ENCODE peak calls at places on chromosomes 11 and 22, in ten cellular contexts. One of them, this sample, is unnamed.

GRCh38 chr11:104526006-104526405 is 362.1 kb upstream of the PDGFD start:
- DNase-seq in midbrain: no peak
- DNase-seq in NCI-H460: no peak
- DNase-seq in SW480: no peak
- DNase-seq in activated effector memory CD4-positive, alpha-beta T cell treated with anti-CD3 and anti-CD28 coated beads, Interleukin-2, amount 50 U/mL, for 16 hours: no peak
- DNase-seq in CD4-positive, CD25-positive, alpha-beta regulatory T cell: no peak
- DNase-seq in H9: no peak
- DNase-seq in activated CD8-positive, alpha-beta memory T cell treated with anti-CD3 and anti-CD28 coated beads, Interleukin-2, amount 50 U/mL, for 4 hours: no peak
- DNase-seq in mucosa of descending colon: no peak
- DNase-seq in substantia nigra: no peak
- DNase-seq in this sample: no peak

GRCh38 chr11:17739945-17740338 is 5.4 kb downstream of the KCNC1 start:
- DNase-seq in activated effector memory CD4-positive, alpha-beta T cell treated with anti-CD3 and anti-CD28 coated beads, Interleukin-2, amount 50 U/mL, for 16 hours: peak; percentile 38
- DNase-seq in H9: no peak
- DNase-seq in activated CD8-positive, alpha-beta memory T cell treated with anti-CD3 and anti-CD28 coated beads, Interleukin-2, amount 50 U/mL, for 4 hours: no peak
- DNase-seq in substantia nigra: no peak
- DNase-seq in mucosa of descending colon: no peak
- DNase-seq in midbrain: no peak
- DNase-seq in SW480: no peak
- DNase-seq in CD4-positive, CD25-positive, alpha-beta regulatory T cell: no peak
- DNase-seq in NCI-H460: no peak
- DNase-seq in this sample: no peak

GRCh38 chr11:65932558-65932919 is 12.7 kb upstream of the TSGA10IP start:
- DNase-seq in mucosa of descending colon: no peak
- DNase-seq in SW480: no peak
- DNase-seq in activated effector memory CD4-positive, alpha-beta T cell treated with anti-CD3 and anti-CD28 coated beads, Interleukin-2, amount 50 U/mL, for 16 hours: no peak
- DNase-seq in activated CD8-positive, alpha-beta memory T cell treated with anti-CD3 and anti-CD28 coated beads, Interleukin-2, amount 50 U/mL, for 4 hours: no peak
- DNase-seq in NCI-H460: no peak
- DNase-seq in substantia nigra: no peak
- DNase-seq in H9: peak; percentile 61
- DNase-seq in midbrain: no peak
- DNase-seq in CD4-positive, CD25-positive, alpha-beta regulatory T cell: no peak
- DNase-seq in this sample: no peak

GRCh38 chr11:129695543-129696308 is 119.9 kb upstream of the TMEM45B start:
- DNase-seq in SW480: peak; percentile 46
- DNase-seq in mucosa of descending colon: peak; percentile 68
- DNase-seq in activated effector memory CD4-positive, alpha-beta T cell treated with anti-CD3 and anti-CD28 coated beads, Interleukin-2, amount 50 U/mL, for 16 hours: peak; percentile 86
- DNase-seq in H9: peak; percentile 90
- DNase-seq in substantia nigra: peak; percentile 3
- DNase-seq in CD4-positive, CD25-positive, alpha-beta regulatory T cell: peak; percentile 59
- DNase-seq in NCI-H460: peak; percentile 8
- DNase-seq in midbrain: peak; percentile 24
- DNase-seq in activated CD8-positive, alpha-beta memory T cell treated with anti-CD3 and anti-CD28 coated beads, Interleukin-2, amount 50 U/mL, for 4 hours: peak; percentile 72
- DNase-seq in this sample: peak; percentile 77

GRCh38 chr22:48536691-48537591 is 1290.7 kb downstream of the BRD1 start:
- DNase-seq in activated effector memory CD4-positive, alpha-beta T cell treated with anti-CD3 and anti-CD28 coated beads, Interleukin-2, amount 50 U/mL, for 16 hours: no peak
- DNase-seq in substantia nigra: peak; percentile 81
- DNase-seq in H9: no peak
- DNase-seq in CD4-positive, CD25-positive, alpha-beta regulatory T cell: no peak
- DNase-seq in midbrain: peak; percentile 75
- DNase-seq in mucosa of descending colon: no peak
- DNase-seq in activated CD8-positive, alpha-beta memory T cell treated with anti-CD3 and anti-CD28 coated beads, Interleukin-2, amount 50 U/mL, for 4 hours: no peak
- DNase-seq in SW480: peak; percentile 75
- DNase-seq in NCI-H460: no peak
- DNase-seq in this sample: no peak

GRCh38 chr22:46909237-46910030 is 147.0 kb downstream of the TBC1D22A start:
- DNase-seq in H9: no peak
- DNase-seq in NCI-H460: no peak
- DNase-seq in substantia nigra: no peak
- DNase-seq in SW480: no peak
- DNase-seq in activated effector memory CD4-positive, alpha-beta T cell treated with anti-CD3 and anti-CD28 coated beads, Interleukin-2, amount 50 U/mL, for 16 hours: no peak
- DNase-seq in mucosa of descending colon: no peak
- DNase-seq in activated CD8-positive, alpha-beta memory T cell treated with anti-CD3 and anti-CD28 coated beads, Interleukin-2, amount 50 U/mL, for 4 hours: no peak
- DNase-seq in CD4-positive, CD25-positive, alpha-beta regulatory T cell: no peak
- DNase-seq in midbrain: no peak
- DNase-seq in this sample: no peak

GRCh38 chr11:64745523-64746328 is 1.8 kb upstream of the RASGRP2 start:
- DNase-seq in substantia nigra: peak; percentile 25
- DNase-seq in SW480: no peak
- DNase-seq in midbrain: peak; percentile 21
- DNase-seq in CD4-positive, CD25-positive, alpha-beta regulatory T cell: peak; percentile 86
- DNase-seq in NCI-H460: no peak
- DNase-seq in H9: peak; percentile 91
- DNase-seq in activated effector memory CD4-positive, alpha-beta T cell treated with anti-CD3 and anti-CD28 coated beads, Interleukin-2, amount 50 U/mL, for 16 hours: peak; percentile 88
- DNase-seq in activated CD8-positive, alpha-beta memory T cell treated with anti-CD3 and anti-CD28 coated beads, Interleukin-2, amount 50 U/mL, for 4 hours: peak; percentile 79
- DNase-seq in mucosa of descending colon: peak; percentile 89
- DNase-seq in this sample: peak; percentile 85

GRCh38 chr22:41239443-41240128 is 1.1 kb downstream of the CHADL start:
- DNase-seq in NCI-H460: no peak
- DNase-seq in mucosa of descending colon: no peak
- DNase-seq in activated CD8-positive, alpha-beta memory T cell treated with anti-CD3 and anti-CD28 coated beads, Interleukin-2, amount 50 U/mL, for 4 hours: no peak
- DNase-seq in activated effector memory CD4-positive, alpha-beta T cell treated with anti-CD3 and anti-CD28 coated beads, Interleukin-2, amount 50 U/mL, for 16 hours: no peak
- DNase-seq in midbrain: peak; percentile 36
- DNase-seq in substantia nigra: peak; percentile 52
- DNase-seq in SW480: no peak
- DNase-seq in CD4-positive, CD25-positive, alpha-beta regulatory T cell: no peak
- DNase-seq in H9: no peak
- DNase-seq in this sample: no peak

GRCh38 chr11:107702723-107703122 is 9.1 kb downstream of the SLN start:
- DNase-seq in mucosa of descending colon: no peak
- DNase-seq in midbrain: no peak
- DNase-seq in activated effector memory CD4-positive, alpha-beta T cell treated with anti-CD3 and anti-CD28 coated beads, Interleukin-2, amount 50 U/mL, for 16 hours: no peak
- DNase-seq in activated CD8-positive, alpha-beta memory T cell treated with anti-CD3 and anti-CD28 coated beads, Interleukin-2, amount 50 U/mL, for 4 hours: no peak
- DNase-seq in substantia nigra: no peak
- DNase-seq in CD4-positive, CD25-positive, alpha-beta regulatory T cell: no peak
- DNase-seq in SW480: no peak
- DNase-seq in NCI-H460: no peak
- DNase-seq in H9: no peak
- DNase-seq in this sample: no peak

GRCh38 chr22:30873086-30873650 is 95.4 kb downstream of the MORC2 start:
- DNase-seq in H9: peak; percentile 15
- DNase-seq in CD4-positive, CD25-positive, alpha-beta regulatory T cell: no peak
- DNase-seq in substantia nigra: no peak
- DNase-seq in mucosa of descending colon: peak; percentile 10
- DNase-seq in activated CD8-positive, alpha-beta memory T cell treated with anti-CD3 and anti-CD28 coated beads, Interleukin-2, amount 50 U/mL, for 4 hours: no peak
- DNase-seq in midbrain: no peak
- DNase-seq in activated effector memory CD4-positive, alpha-beta T cell treated with anti-CD3 and anti-CD28 coated beads, Interleukin-2, amount 50 U/mL, for 16 hours: peak; percentile 34
- DNase-seq in SW480: no peak
- DNase-seq in NCI-H460: no peak
- DNase-seq in this sample: no peak

GRCh38 chr11:63917685-63918523 is 940 bp upstream of the RCOR2 start:
- DNase-seq in NCI-H460: peak; percentile 47
- DNase-seq in mucosa of descending colon: peak; percentile 87
- DNase-seq in SW480: peak; percentile 68
- DNase-seq in activated effector memory CD4-positive, alpha-beta T cell treated with anti-CD3 and anti-CD28 coated beads, Interleukin-2, amount 50 U/mL, for 16 hours: peak; percentile 71
- DNase-seq in H9: peak; percentile 93
- DNase-seq in substantia nigra: peak; percentile 73
- DNase-seq in midbrain: peak; percentile 68
- DNase-seq in activated CD8-positive, alpha-beta memory T cell treated with anti-CD3 and anti-CD28 coated beads, Interleukin-2, amount 50 U/mL, for 4 hours: no peak
- DNase-seq in CD4-positive, CD25-positive, alpha-beta regulatory T cell: peak; percentile 31
- DNase-seq in this sample: peak; percentile 77

GRCh38 chr11:67303989-67304411 is 670 bp downstream of the SSH3 start:
- DNase-seq in SW480: peak; percentile 36
- DNase-seq in mucosa of descending colon: peak; percentile 78
- DNase-seq in H9: peak; percentile 38
- DNase-seq in activated CD8-positive, alpha-beta memory T cell treated with anti-CD3 and anti-CD28 coated beads, Interleukin-2, amount 50 U/mL, for 4 hours: no peak
- DNase-seq in substantia nigra: no peak
- DNase-seq in activated effector memory CD4-positive, alpha-beta T cell treated with anti-CD3 and anti-CD28 coated beads, Interleukin-2, amount 50 U/mL, for 16 hours: peak; percentile 74
- DNase-seq in midbrain: no peak
- DNase-seq in NCI-H460: no peak
- DNase-seq in CD4-positive, CD25-positive, alpha-beta regulatory T cell: no peak
- DNase-seq in this sample: no peak

GRCh38 chr11:112631333-112631732 is 329.9 kb upstream of the NCAM1 start:
- DNase-seq in mucosa of descending colon: no peak
- DNase-seq in substantia nigra: no peak
- DNase-seq in activated effector memory CD4-positive, alpha-beta T cell treated with anti-CD3 and anti-CD28 coated beads, Interleukin-2, amount 50 U/mL, for 16 hours: no peak
- DNase-seq in H9: no peak
- DNase-seq in SW480: no peak
- DNase-seq in NCI-H460: no peak
- DNase-seq in activated CD8-positive, alpha-beta memory T cell treated with anti-CD3 and anti-CD28 coated beads, Interleukin-2, amount 50 U/mL, for 4 hours: no peak
- DNase-seq in midbrain: peak; percentile 23
- DNase-seq in CD4-positive, CD25-positive, alpha-beta regulatory T cell: no peak
- DNase-seq in this sample: no peak

GRCh38 chr22:19851291-19852176 is 3.1 kb downstream of the GNB1L start:
- DNase-seq in activated CD8-positive, alpha-beta memory T cell treated with anti-CD3 and anti-CD28 coated beads, Interleukin-2, amount 50 U/mL, for 4 hours: no peak
- DNase-seq in H9: no peak
- DNase-seq in NCI-H460: no peak
- DNase-seq in CD4-positive, CD25-positive, alpha-beta regulatory T cell: no peak
- DNase-seq in SW480: no peak
- DNase-seq in midbrain: no peak
- DNase-seq in activated effector memory CD4-positive, alpha-beta T cell treated with anti-CD3 and anti-CD28 coated beads, Interleukin-2, amount 50 U/mL, for 16 hours: no peak
- DNase-seq in substantia nigra: no peak
- DNase-seq in mucosa of descending colon: no peak
- DNase-seq in this sample: no peak

GRCh38 chr11:132874638-132875037 is 657.7 kb downstream of the OPCML start:
- DNase-seq in H9: no peak
- DNase-seq in CD4-positive, CD25-positive, alpha-beta regulatory T cell: no peak
- DNase-seq in midbrain: no peak
- DNase-seq in activated effector memory CD4-positive, alpha-beta T cell treated with anti-CD3 and anti-CD28 coated beads, Interleukin-2, amount 50 U/mL, for 16 hours: no peak
- DNase-seq in activated CD8-positive, alpha-beta memory T cell treated with anti-CD3 and anti-CD28 coated beads, Interleukin-2, amount 50 U/mL, for 4 hours: no peak
- DNase-seq in NCI-H460: peak; percentile 13
- DNase-seq in mucosa of descending colon: no peak
- DNase-seq in substantia nigra: no peak
- DNase-seq in SW480: peak; percentile 14
- DNase-seq in this sample: no peak

GRCh38 chr11:97367406-97368083 is 977.7 kb downstream of the JRKL start:
- DNase-seq in midbrain: no peak
- DNase-seq in NCI-H460: no peak
- DNase-seq in H9: no peak
- DNase-seq in mucosa of descending colon: no peak
- DNase-seq in substantia nigra: no peak
- DNase-seq in activated CD8-positive, alpha-beta memory T cell treated with anti-CD3 and anti-CD28 coated beads, Interleukin-2, amount 50 U/mL, for 4 hours: no peak
- DNase-seq in activated effector memory CD4-positive, alpha-beta T cell treated with anti-CD3 and anti-CD28 coated beads, Interleukin-2, amount 50 U/mL, for 16 hours: no peak
- DNase-seq in CD4-positive, CD25-positive, alpha-beta regulatory T cell: no peak
- DNase-seq in SW480: no peak
- DNase-seq in this sample: no peak

GRCh38 chr11:57213282-57214086 is 23.6 kb downstream of the APLNR start:
- DNase-seq in activated CD8-positive, alpha-beta memory T cell treated with anti-CD3 and anti-CD28 coated beads, Interleukin-2, amount 50 U/mL, for 4 hours: no peak
- DNase-seq in substantia nigra: no peak
- DNase-seq in NCI-H460: no peak
- DNase-seq in activated effector memory CD4-positive, alpha-beta T cell treated with anti-CD3 and anti-CD28 coated beads, Interleukin-2, amount 50 U/mL, for 16 hours: no peak
- DNase-seq in SW480: peak; percentile 58
- DNase-seq in mucosa of descending colon: no peak
- DNase-seq in midbrain: no peak
- DNase-seq in CD4-positive, CD25-positive, alpha-beta regulatory T cell: no peak
- DNase-seq in H9: peak; percentile 72
- DNase-seq in this sample: no peak

GRCh38 chr11:76216536-76217326 is 10.4 kb upstream of the WNT11 start:
- DNase-seq in mucosa of descending colon: peak; percentile 38
- DNase-seq in activated CD8-positive, alpha-beta memory T cell treated with anti-CD3 and anti-CD28 coated beads, Interleukin-2, amount 50 U/mL, for 4 hours: no peak
- DNase-seq in activated effector memory CD4-positive, alpha-beta T cell treated with anti-CD3 and anti-CD28 coated beads, Interleukin-2, amount 50 U/mL, for 16 hours: no peak
- DNase-seq in substantia nigra: no peak
- DNase-seq in H9: no peak
- DNase-seq in SW480: no peak
- DNase-seq in CD4-positive, CD25-positive, alpha-beta regulatory T cell: no peak
- DNase-seq in midbrain: no peak
- DNase-seq in NCI-H460: no peak
- DNase-seq in this sample: no peak

GRCh38 chr11:134032501-134033091 is 36.3 kb upstream of the JAM3 start:
- DNase-seq in midbrain: peak; percentile 23
- DNase-seq in H9: no peak
- DNase-seq in CD4-positive, CD25-positive, alpha-beta regulatory T cell: no peak
- DNase-seq in mucosa of descending colon: peak; percentile 60
- DNase-seq in activated CD8-positive, alpha-beta memory T cell treated with anti-CD3 and anti-CD28 coated beads, Interleukin-2, amount 50 U/mL, for 4 hours: no peak
- DNase-seq in substantia nigra: peak; percentile 33
- DNase-seq in SW480: peak; percentile 24
- DNase-seq in activated effector memory CD4-positive, alpha-beta T cell treated with anti-CD3 and anti-CD28 coated beads, Interleukin-2, amount 50 U/mL, for 16 hours: no peak
- DNase-seq in NCI-H460: no peak
- DNase-seq in this sample: no peak

GRCh38 chr11:37184371-37184770 is 586.3 kb upstream of the RAG2 start:
- DNase-seq in midbrain: no peak
- DNase-seq in H9: no peak
- DNase-seq in NCI-H460: no peak
- DNase-seq in SW480: no peak
- DNase-seq in CD4-positive, CD25-positive, alpha-beta regulatory T cell: no peak
- DNase-seq in substantia nigra: no peak
- DNase-seq in activated CD8-positive, alpha-beta memory T cell treated with anti-CD3 and anti-CD28 coated beads, Interleukin-2, amount 50 U/mL, for 4 hours: no peak
- DNase-seq in activated effector memory CD4-positive, alpha-beta T cell treated with anti-CD3 and anti-CD28 coated beads, Interleukin-2, amount 50 U/mL, for 16 hours: no peak
- DNase-seq in mucosa of descending colon: no peak
- DNase-seq in this sample: no peak

GRCh38 chr11:130477646-130478203 is 29.3 kb downstream of the ADAMTS15 start:
- DNase-seq in midbrain: no peak
- DNase-seq in H9: no peak
- DNase-seq in substantia nigra: no peak
- DNase-seq in SW480: peak; percentile 33
- DNase-seq in activated effector memory CD4-positive, alpha-beta T cell treated with anti-CD3 and anti-CD28 coated beads, Interleukin-2, amount 50 U/mL, for 16 hours: no peak
- DNase-seq in CD4-positive, CD25-positive, alpha-beta regulatory T cell: no peak
- DNase-seq in NCI-H460: no peak
- DNase-seq in mucosa of descending colon: no peak
- DNase-seq in activated CD8-positive, alpha-beta memory T cell treated with anti-CD3 and anti-CD28 coated beads, Interleukin-2, amount 50 U/mL, for 4 hours: no peak
- DNase-seq in this sample: no peak

GRCh38 chr11:69398529-69399492 is 82.7 kb upstream of the LINC01488 start:
- DNase-seq in SW480: no peak
- DNase-seq in activated effector memory CD4-positive, alpha-beta T cell treated with anti-CD3 and anti-CD28 coated beads, Interleukin-2, amount 50 U/mL, for 16 hours: no peak
- DNase-seq in CD4-positive, CD25-positive, alpha-beta regulatory T cell: no peak
- DNase-seq in activated CD8-positive, alpha-beta memory T cell treated with anti-CD3 and anti-CD28 coated beads, Interleukin-2, amount 50 U/mL, for 4 hours: no peak
- DNase-seq in H9: no peak
- DNase-seq in mucosa of descending colon: no peak
- DNase-seq in midbrain: no peak
- DNase-seq in substantia nigra: no peak
- DNase-seq in NCI-H460: no peak
- DNase-seq in this sample: no peak

GRCh38 chr11:68099474-68100405 is 21.4 kb downstream of the CHKA start:
- DNase-seq in NCI-H460: no peak
- DNase-seq in SW480: peak; percentile 75
- DNase-seq in CD4-positive, CD25-positive, alpha-beta regulatory T cell: peak; percentile 14
- DNase-seq in midbrain: peak; percentile 14
- DNase-seq in substantia nigra: no peak
- DNase-seq in H9: no peak
- DNase-seq in mucosa of descending colon: no peak
- DNase-seq in activated effector memory CD4-positive, alpha-beta T cell treated with anti-CD3 and anti-CD28 coated beads, Interleukin-2, amount 50 U/mL, for 16 hours: no peak
- DNase-seq in activated CD8-positive, alpha-beta memory T cell treated with anti-CD3 and anti-CD28 coated beads, Interleukin-2, amount 50 U/mL, for 4 hours: peak; percentile 44
- DNase-seq in this sample: peak; percentile 65